ENCODE peak calls at places on chromosomes 13 and 19, in four cellular contexts. V is GM23248; O is activated T-helper 1 cell treated with Interleukin-2 at 50 U/mL for 16 hours; L is effector CD4-positive, alpha-beta T cell. S is an unnamed sample.

GRCh38 chr19:15248106-15248505 is 15.9 kb upstream of the EPHX3 start:
- DNase-seq in O (no peak), L (no peak), V (no peak), S (no peak)

GRCh38 chr19:38663957-38664502 is 16.6 kb downstream of the ACTN4 start:
- DNase-seq in O (no peak), V (no peak), L (no peak), S (no peak)

GRCh38 chr19:43316591-43317319 is 36.7 kb upstream of the CD177 start:
- DNase-seq in O (no peak), V (peak), L (no peak), S (peak)

GRCh38 chr19:18193388-18194207 is 580 bp downstream of the MPV17L2 start:
- DNase-seq in V (peak), O (no peak), L (no peak), S (no peak)

GRCh38 chr19:16118489-16119033 is 6.9 kb downstream of the RAB8A start:
- DNase-seq in O (no peak), L (no peak), V (no peak), S (no peak)

GRCh38 chr13:109256866-109257760 is 529.3 kb downstream of the IRS2 start:
- DNase-seq in O (no peak), L (no peak), V (peak), S (peak)

GRCh38 chr19:17681505-17682125 is 6.5 kb downstream of the UNC13A start:
- DNase-seq in O (no peak), V (peak), L (no peak), S (peak)

GRCh38 chr19:1521636-1522035 is 2.2 kb upstream of the PLK5 start:
- DNase-seq in L (no peak), O (no peak), V (no peak), S (no peak)

GRCh38 chr13:73421310-73421912 is 362.6 kb downstream of the KLF5 start:
- DNase-seq in V (peak), O (no peak), L (no peak), S (peak)

GRCh38 chr19:13882419-13882795 is 5.5 kb downstream of the NANOS3 start:
- DNase-seq in V (no peak), O (no peak), L (no peak), S (no peak)

GRCh38 chr19:52935434-52935833 is 12.2 kb upstream of the ZNF888 start:
- DNase-seq in L (no peak), O (no peak), V (no peak), S (peak)

GRCh38 chr19:55491546-55492360 is 3.5 kb downstream of the SSC5D start:
- DNase-seq in V (no peak), L (no peak), O (no peak), S (no peak)

GRCh38 chr19:290539-291521 is at the start of gene PLPP2:
- DNase-seq in V (peak), O (no peak), L (no peak), S (peak)

GRCh38 chr13:38265135-38265497 is 84.5 kb upstream of the UFM1 start:
- DNase-seq in L (no peak), V (no peak), O (no peak), S (no peak)

GRCh38 chr13:20340136-20340758 is 108.1 kb upstream of the GJB6 start:
- DNase-seq in O (no peak), V (no peak), L (no peak), S (peak)

GRCh38 chr19:679418-680286 is 3.5 kb downstream of the FSTL3 start:
- DNase-seq in O (no peak), V (peak), L (no peak), S (peak)

GRCh38 chr13:50222569-50223332 is 207.5 kb downstream of the KCNRG start:
- DNase-seq in V (peak), O (no peak), L (no peak), S (peak)

GRCh38 chr19:49896863-49897621 is at the start of gene IL4I1:
- DNase-seq in V (peak), L (peak), O (peak), S (no peak)

GRCh38 chr19:47805313-47805712 is 962 bp upstream of the TPRX1 start:
- DNase-seq in V (no peak), O (no peak), L (no peak), S (no peak)

GRCh38 chr13:32976046-32976781 is 40.0 kb upstream of the KL start:
- DNase-seq in O (no peak), V (no peak), L (no peak), S (no peak)

GRCh38 chr13:41231025-41231677 is 32.2 kb downstream of the MTRF1 start:
- DNase-seq in V (no peak), O (no peak), L (no peak), S (no peak)

GRCh38 chr19:7927605-7928333 is 1.8 kb upstream of the CTXN1 start:
- DNase-seq in O (no peak), L (no peak), V (no peak), S (no peak)

GRCh38 chr13:46751811-46752635 is 44.9 kb downstream of the ESD start:
- DNase-seq in L (peak), V (peak), O (peak), S (peak)

GRCh38 chr13:90867336-90867683 is 480.2 kb upstream of the MIR17HG start:
- DNase-seq in O (no peak), L (no peak), V (peak), S (peak)

GRCh38 chr19:13781547-13781946 is 7.3 kb downstream of the C19orf53 start:
- DNase-seq in L (no peak), O (no peak), V (peak), S (peak)

GRCh38 chr19:13794388-13794751 is 873 bp upstream of the ZSWIM4 start:
- DNase-seq in O (no peak), L (no peak), V (peak), S (peak)

GRCh38 chr19:46288896-46289588 is 7.8 kb upstream of the HIF3A start:
- DNase-seq in L (no peak), V (peak), O (no peak), S (peak)

GRCh38 chr19:14413355-14413754 is 5.8 kb downstream of the DDX39A start:
- DNase-seq in V (no peak), L (no peak), O (no peak), S (no peak)

GRCh38 chr13:50334092-50334778 is 319.0 kb downstream of the KCNRG start:
- DNase-seq in L (no peak), O (no peak), V (no peak), S (no peak)

GRCh38 chr13:35700661-35701060 is 224.2 kb upstream of the MAB21L1 start:
- DNase-seq in V (peak), O (no peak), L (no peak), S (peak)

GRCh38 chr19:21474671-21475181 is 30.7 kb upstream of the ZNF429 start:
- DNase-seq in O (peak), L (peak), V (peak), S (peak)